ENCODE peak calls at places on chromosomes 6 and 20, in nine cellular contexts. Y is T-helper 2 cell, C is COR-L47, H is cerebellar cortex, Z is HCT116, U is kidney tubule cell, D is MCF 10A, I is HFFc6, N is GM12892. T is an unnamed sample.

GRCh38 chr6:53302678-53303360 is 45.9 kb downstream of the ELOVL5 start:
- DNase-seq in Z (no peak), H (no peak), I (peak), D (peak), C (no peak), U (peak), Y (no peak), N (no peak), T (peak)

GRCh38 chr6:51654647-51655046 is 432.8 kb downstream of the PKHD1 start:
- DNase-seq in C (no peak), Z (no peak), D (peak), I (no peak), H (no peak), Y (no peak), N (no peak), U (no peak), T (peak)

GRCh38 chr6:28211840-28212509 is 13.1 kb upstream of the ZSCAN9 start:
- DNase-seq in D (no peak), I (no peak), Y (no peak), U (no peak), C (no peak), Z (no peak), H (peak), N (no peak), T (no peak)

GRCh38 chr6:30092852-30093543 is 17.4 kb upstream of the RNF39 start:
- DNase-seq in D (no peak), U (no peak), C (no peak), I (no peak), Y (no peak), H (no peak), Z (no peak), N (no peak), T (no peak)

GRCh38 chr6:25193147-25193864 is 85.9 kb upstream of the CARMIL1 start:
- DNase-seq in U (peak), Y (no peak), C (no peak), I (peak), N (no peak), D (peak), H (no peak), Z (peak), T (peak)

GRCh38 chr6:126118934-126119333 is 132.6 kb downstream of the TRMT11 start:
- DNase-seq in H (no peak), N (no peak), Y (no peak), Z (no peak), C (no peak), D (no peak), U (peak), I (no peak), T (no peak)

GRCh38 chr6:144408151-144408550 is 123.0 kb downstream of the UTRN start:
- DNase-seq in D (no peak), Y (no peak), C (no peak), Z (no peak), H (no peak), I (no peak), U (no peak), N (no peak), T (no peak)

GRCh38 chr6:145829102-145829501 is 14.5 kb upstream of the FBXO30 start:
- DNase-seq in I (no peak), Z (no peak), U (no peak), Y (no peak), N (no peak), D (no peak), C (no peak), H (no peak), T (no peak)

GRCh38 chr20:21053002-21053762 is 53.0 kb downstream of the LINC00237 start:
- DNase-seq in I (no peak), D (no peak), Y (no peak), H (no peak), Z (no peak), U (no peak), N (no peak), C (peak), T (no peak)

T was measured in foreskin keratinocyte.